ENCODE peak calls at places on chromosome 14, in seven cellular contexts. U, X, C, A, B, V and W are unnamed samples.
A peak's percentile ranks its signal among the peaks of the same experiment; 100 is the strongest.

GRCh38 chr14:50521912-50522341 is 10.4 kb downstream of the MAP4K5 start:
- DNase-seq in U (no peak), X (no peak), C (no peak), A (no peak), B (peak; percentile 45), V (no peak), W (no peak)

GRCh38 chr14:95855606-95856005 is 21.0 kb upstream of the TUNAR start:
- DNase-seq in U (no peak), X (no peak), C (no peak), A (no peak), B (no peak), V (no peak), W (no peak)

GRCh38 chr14:72291908-72292688 is 359.9 kb downstream of the RGS6 start:
- DNase-seq in U (no peak), X (peak; percentile 3), C (no peak), A (no peak), B (peak; percentile 44), V (peak; percentile 38), W (peak; percentile 73)

GRCh38 chr14:60862283-60862682 is 118.6 kb downstream of the TRMT5 start:
- DNase-seq in U (no peak), X (peak; percentile 25), C (no peak), A (no peak), B (no peak), V (no peak), W (no peak)

GRCh38 chr14:58899317-58899713 is 261.6 kb downstream of the DACT1 start:
- DNase-seq in U (no peak), X (no peak), C (no peak), A (no peak), B (no peak), V (no peak), W (no peak)

GRCh38 chr14:92520701-92521415 is 7.3 kb downstream of the RIN3 start:
- DNase-seq in U (no peak), X (no peak), C (no peak), A (no peak), B (no peak), V (no peak), W (no peak)

GRCh38 chr14:23638414-23639047 is 2.4 kb downstream of the DHRS2 start:
- DNase-seq in U (no peak), X (no peak), C (no peak), A (no peak), B (peak; percentile 3), V (no peak), W (no peak)

GRCh38 chr14:20454359-20454644 is 310 bp downstream of the OSGEP start:
- DNase-seq in U (no peak), X (no peak), C (peak; percentile 78), A (no peak), B (no peak), V (peak; percentile 67), W (peak; percentile 83)

GRCh38 chr14:102592969-102593840 is 756 bp downstream of the RCOR1 start:
- DNase-seq in U (peak; percentile 48), X (peak; percentile 40), C (peak; percentile 63), A (peak; percentile 34), B (peak; percentile 55), V (peak; percentile 44), W (peak; percentile 18)

GRCh38 chr14:37864861-37865718 is 269.7 kb downstream of the TTC6 start:
- DNase-seq in U (no peak), X (no peak), C (no peak), A (no peak), B (no peak), V (peak; percentile 15), W (no peak)

GRCh38 chr14:51202914-51203665 is 37.0 kb upstream of the TMX1 start:
- DNase-seq in U (no peak), X (no peak), C (peak; percentile 76), A (no peak), B (peak; percentile 35), V (no peak), W (no peak)